ENCODE peak calls at places on chromosome X, in seven cellular contexts. T is choroid plexus epithelial cell; Y is NCI-H748 treated with DMSO at 0.1 percent for 48 hours; V is transverse colon; R is KG1; A is activated CD4-positive, alpha-beta memory T cell treated with anti-CD3 and anti-CD28 coated beads for 36 hours; J is HFF-Myc. S is an unnamed sample.

GRCh38 chrX:130738638-130739195 is 164.3 kb downstream of the ENOX2 start:
- DNase-seq in T (no peak), Y (no peak), V (no peak), R (no peak), A (no peak), J (peak; percentile 3), S (no peak)

GRCh38 chrX:10010686-10011085 is 43.5 kb downstream of the CLDN34 start:
- DNase-seq in T (peak; percentile 62), Y (no peak), V (no peak), R (no peak), A (no peak), J (no peak), S (peak; percentile 73)

GRCh38 chrX:42694260-42694815 is 83.6 kb downstream of the PPP1R2C start:
- DNase-seq in T (no peak), Y (no peak), V (no peak), R (no peak), A (peak; percentile 34), J (no peak), S (peak; percentile 74)

GRCh38 chrX:120213438-120214265 is 37.0 kb upstream of the ZBTB33 start:
- DNase-seq in T (peak; percentile 75), Y (peak; percentile 45), V (peak; percentile 63), R (peak; percentile 2), A (peak; percentile 60), J (peak; percentile 19), S (peak; percentile 64)

GRCh38 chrX:1531106-1531890 is 5.7 kb downstream of the P2RY8 start:
- DNase-seq in T (no peak), Y (no peak), V (no peak), R (no peak), A (peak; percentile 80), J (no peak), S (no peak)

GRCh38 chrX:154370300-154370881 is 4.0 kb downstream of the FLNA start:
- DNase-seq in T (peak; percentile 31), Y (no peak), V (no peak), R (no peak), A (no peak), J (no peak), S (no peak)

GRCh38 chrX:108299101-108299591 is 139.1 kb downstream of the COL4A6 start:
- DNase-seq in T (peak; percentile 78), Y (no peak), V (no peak), R (peak; percentile 1), A (no peak), J (no peak), S (no peak)

GRCh38 chrX:114267127-114267526 is 316.8 kb upstream of the HTR2C start:
- DNase-seq in T (no peak), Y (no peak), V (no peak), R (no peak), A (no peak), J (no peak), S (no peak)

GRCh38 chrX:71315917-71316316 is 14.4 kb downstream of the ITGB1BP2 start:
- DNase-seq in T (peak; percentile 67), Y (no peak), V (no peak), R (no peak), A (no peak), J (no peak), S (peak; percentile 32)

GRCh38 chrX:27307546-27307945 is 155.6 kb downstream of the PPP4R3C start:
- DNase-seq in T (no peak), Y (peak; percentile 15), V (no peak), R (no peak), A (no peak), J (no peak), S (no peak)

GRCh38 chrX:127947450-127947849 is 104.8 kb downstream of the ACTRT1 start:
- DNase-seq in T (no peak), Y (no peak), V (no peak), R (no peak), A (no peak), J (no peak), S (no peak)

GRCh38 chrX:138885886-138886285 is 174.4 kb upstream of the FGF13 start:
- DNase-seq in T (peak; percentile 1), Y (no peak), V (no peak), R (no peak), A (no peak), J (no peak), S (peak; percentile 83)

GRCh38 chrX:149962859-149963757 is 24.8 kb upstream of the EOLA2 start:
- DNase-seq in T (peak; percentile 77), Y (no peak), V (peak; percentile 28), R (no peak), A (peak; percentile 35), J (peak; percentile 27), S (peak; percentile 75)

GRCh38 chrX:107563851-107564250 is 64.5 kb upstream of the PRPS1 start:
- DNase-seq in T (no peak), Y (no peak), V (no peak), R (no peak), A (no peak), J (no peak), S (no peak)

GRCh38 chrX:139826065-139827044 is 106.5 kb downstream of the ATP11C start:
- DNase-seq in T (peak; percentile 63), Y (no peak), V (no peak), R (no peak), A (no peak), J (no peak), S (peak; percentile 67)

GRCh38 chrX:46400530-46400929 is 144.7 kb downstream of the ZNF674 start:
- DNase-seq in T (no peak), Y (no peak), V (no peak), R (no peak), A (no peak), J (no peak), S (no peak)

GRCh38 chrX:18252644-18253359 is 32.1 kb upstream of the BEND2 start:
- DNase-seq in T (peak; percentile 19), Y (no peak), V (no peak), R (no peak), A (no peak), J (no peak), S (peak; percentile 1)

GRCh38 chrX:72712094-72712755 is 1.9 kb downstream of the PHKA1 start:
- DNase-seq in T (peak; percentile 56), Y (no peak), V (no peak), R (peak; percentile 2), A (no peak), J (no peak), S (peak; percentile 4)

GRCh38 chrX:143648705-143649104 is 12.8 kb upstream of the SLITRK4 start:
- DNase-seq in T (no peak), Y (peak; percentile 17), V (no peak), R (no peak), A (no peak), J (no peak), S (no peak)

S was measured in M059J.